ENCODE peak calls at places on chromosome 21, in four cellular contexts. D, K, O and U are unnamed samples. For H3K9me3, the result is how much of the 10 kb centered on the place peaks cover.

GRCh38 chr21:20882462-20883415 is 115.5 kb upstream of the NCAM2 start:
- DNase-seq in D (no peak), K (no peak), O (peak), U (no peak)

GRCh38 chr21:17798796-17799195 is 20.4 kb downstream of the C21orf91 start:
- DNase-seq in D (no peak), K (no peak), O (no peak), U (no peak)

GRCh38 chr21:44907966-44908364 is 12.7 kb downstream of the ITGB2 start:
- DNase-seq in D (peak), K (no peak), O (peak), U (peak)

GRCh38 chr21:31284797-31285397 is 59.2 kb downstream of the TIAM1 start:
- DNase-seq in D (peak), K (peak), O (peak), U (no peak)

GRCh38 chr21:8991088-8991907 is 1530.1 kb upstream of the TPTE start:
- DNase-seq in D (peak), K (no peak), O (no peak), U (no peak)

GRCh38 chr21:43585924-43586411 is 73.3 kb downstream of the HSF2BP start:
- DNase-seq in D (peak), K (peak), O (peak), U (no peak)

GRCh38 chr21:31293986-31294385 is 50.1 kb downstream of the TIAM1 start:
- DNase-seq in D (peak), K (peak), O (peak), U (no peak)

GRCh38 chr21:33988237-33988835 is 72.7 kb upstream of the ATP5PO start:
- DNase-seq in D (no peak), K (no peak), O (no peak), U (no peak)

GRCh38 chr21:31557956-31558838 is 101.3 kb upstream of the SOD1 start:
- DNase-seq in D (peak), K (peak), O (peak), U (peak)

GRCh38 chr21:34202553-34203332 is 129.4 kb downstream of the MRPS6 start:
- DNase-seq in D (no peak), K (no peak), O (peak), U (peak)

GRCh38 chr21:44874497-44875331 is 1.2 kb upstream of the PTTG1IP start:
- DNase-seq in D (peak), K (peak), O (peak), U (peak)

GRCh38 chr21:45293214-45293725 is 5.6 kb upstream of the POFUT2 start:
- DNase-seq in D (peak), K (no peak), O (peak), U (peak)

GRCh38 chr21:14737922-14738321 is 191.8 kb upstream of the SAMSN1 start:
- DNase-seq in D (no peak), K (peak), O (peak), U (no peak)

GRCh38 chr21:42545745-42546144 is 32.1 kb downstream of the SLC37A1 start:
- DNase-seq in D (no peak), K (no peak), O (no peak), U (peak)

GRCh38 chr21:28922368-28922767 is 70.3 kb downstream of the LTN1 start:
- DNase-seq in D (no peak), K (no peak), O (no peak), U (no peak)

GRCh38 chr21:35508389-35508888 is 459.3 kb upstream of the RUNX1 start:
- DNase-seq in D (peak), K (peak), O (peak), U (peak)

GRCh38 chr21:33265664-33266049 is 510 bp upstream of the IL10RB start:
- DNase-seq in D (no peak), K (peak), O (no peak), U (peak)

GRCh38 chr21:34734696-34735095 is 65.9 kb downstream of the CLIC6 start:
- DNase-seq in D (no peak), K (peak), O (no peak), U (no peak)

GRCh38 chr21:31630062-31630711 is 29.3 kb upstream of the SOD1 start:
- DNase-seq in D (no peak), K (peak), O (peak), U (no peak)

GRCh38 chr21:34865922-34866271 is 183.2 kb downstream of the RUNX1 start:
- DNase-seq in D (no peak), K (no peak), O (no peak), U (no peak)

GRCh38 chr21:15224346-15225086 is 159.7 kb upstream of the NRIP1 start:
- DNase-seq in D (peak), K (peak), O (peak), U (no peak)

GRCh38 chr21:43864313-43864805 is 664 bp upstream of the AGPAT3 start:
- DNase-seq in D (no peak), K (peak), O (peak), U (peak)

GRCh38 chr21:42579456-42580075 is 65.9 kb downstream of the SLC37A1 start:
- DNase-seq in D (peak), K (no peak), O (no peak), U (no peak)

GRCh38 chr21:33169360-33169759 is 60.4 kb upstream of the IFNAR2 start:
- DNase-seq in D (no peak), K (no peak), O (no peak), U (no peak)

GRCh38 chr21:31180256-31181088 is 142.2 kb upstream of the KRTAP19-8 start:
- DNase-seq in D (peak), K (peak), O (peak), U (no peak)

GRCh38 chr21:43986544-43987451 is 25.3 kb upstream of the TRAPPC10 start:
- DNase-seq in D (peak), K (no peak), O (no peak), U (no peak)

GRCh38 chr21:42565886-42566523 is 52.4 kb downstream of the SLC37A1 start:
- DNase-seq in D (peak), K (no peak), O (no peak), U (peak)

GRCh38 chr21:35457097-35457496 is 408.0 kb upstream of the RUNX1 start:
- DNase-seq in D (no peak), K (no peak), O (no peak), U (no peak)

GRCh38 chr21:43926196-43926595 is 61.2 kb downstream of the AGPAT3 start:
- DNase-seq in D (peak), K (no peak), O (no peak), U (no peak)

GRCh38 chr21:25369524-25370300 is 237.6 kb downstream of the MRPL39 start:
- DNase-seq in D (peak), K (no peak), O (peak), U (no peak)

GRCh38 chr21:36207577-36208320 is 51.1 kb downstream of the DOP1B start:
- DNase-seq in D (no peak), K (peak), O (no peak), U (no peak)

GRCh38 chr21:37566790-37567725 is 200.5 kb downstream of the DYRK1A start:
- DNase-seq in D (no peak), K (no peak), O (peak), U (no peak)

GRCh38 chr21:17388226-17388625 is 124.6 kb upstream of the CXADR start:
- DNase-seq in D (no peak), K (no peak), O (no peak), U (no peak)

GRCh38 chr21:42614391-42614790 is 39.0 kb upstream of the PDE9A start:
- DNase-seq in D (no peak), K (peak), O (no peak), U (peak)

GRCh38 chr21:36068748-36069398 is 951 bp upstream of the CBR1 start:
- DNase-seq in D (no peak), K (no peak), O (no peak), U (no peak)

GRCh38 chr21:28793043-28793442 is 199.6 kb downstream of the LTN1 start:
- DNase-seq in D (no peak), K (no peak), O (peak), U (no peak)

GRCh38 chr21:41367598-41368360 is 6.0 kb downstream of the MX2 start:
- DNase-seq in D (no peak), K (no peak), O (peak), U (no peak)
- H3K4me3 ChIP-seq in D (no peak), K (no peak), O (no peak), U (no peak)

DNA sequence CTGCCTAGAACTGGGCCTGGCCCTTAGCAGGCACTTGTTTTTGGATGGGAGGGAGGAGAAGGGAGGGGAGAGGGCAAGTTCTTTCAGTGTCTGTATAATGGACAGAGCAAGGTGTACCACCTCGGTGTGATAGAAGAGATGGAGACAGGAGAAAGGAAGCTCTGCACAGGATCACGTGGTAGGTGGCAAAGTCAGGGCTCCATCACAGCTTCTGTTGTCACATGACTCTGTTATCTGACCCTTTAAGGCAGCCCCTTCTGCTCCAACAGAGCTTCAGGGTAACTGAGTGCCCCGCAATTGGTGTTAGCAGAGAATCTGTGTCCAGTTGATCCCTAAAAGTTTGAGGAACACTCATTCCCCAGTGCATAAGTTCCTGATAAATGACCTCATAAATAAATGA is 16.5 kb upstream of the ETS2 start:
- DNase-seq in D (no peak), K (no peak), O (no peak), U (no peak)
- H3K27ac ChIP-seq in D (no peak), K (no peak), O (no peak), U (no peak)

GRCh38 chr21:39079617-39080016 is 103.6 kb downstream of the PSMG1 start:
- DNase-seq in D (no peak), K (no peak), O (peak), U (peak)
- H3K9me3 ChIP-seq in D (under half), K (under half), O (under half), U (under half)

GRCh38 chr21:29939859-29940245 is at the start of gene GRIK1:
- DNase-seq in D (no peak), K (no peak), O (no peak), U (no peak)

GRCh38 chr21:29942033-29942432 is 2.2 kb upstream of the GRIK1 start:
- DNase-seq in D (no peak), K (no peak), O (no peak), U (no peak)

GRCh38 chr21:29940993-29941392 is 1.2 kb upstream of the GRIK1 start:
- DNase-seq in D (no peak), K (no peak), O (no peak), U (no peak)

GRCh38 chr21:29943885-29944284 is 4.1 kb upstream of the GRIK1 start:
- DNase-seq in D (no peak), K (no peak), O (no peak), U (no peak)

GRCh38 chr21:29938968-29939858 is 583 bp downstream of the GRIK1 start:
- DNase-seq in D (peak), K (no peak), O (peak), U (no peak)
- H3K4me3 ChIP-seq in D (peak), K (peak), O (peak), U (no peak)

DNA sequence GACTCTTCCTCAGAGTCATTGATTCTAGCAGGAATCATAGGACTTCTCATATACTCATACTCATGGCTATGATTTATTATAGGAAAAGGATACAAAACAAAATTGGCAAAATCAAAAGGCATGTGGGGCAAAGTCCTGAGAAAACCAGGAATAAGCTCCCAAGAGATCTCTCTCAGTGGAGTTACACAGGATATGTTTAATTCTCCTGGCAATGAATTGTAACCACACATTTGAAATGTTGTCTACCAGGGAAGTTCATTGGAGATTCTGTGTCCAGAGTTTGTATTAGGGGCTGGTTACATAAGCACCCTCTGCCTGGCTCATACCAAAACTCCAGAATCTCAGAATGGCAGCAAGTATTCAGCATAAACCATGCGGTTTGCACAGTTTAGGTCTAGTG is 63.9 kb downstream of the ADAMTS1 start:
- DNase-seq in D (no peak), K (no peak), O (no peak), U (no peak)
- H3K27ac ChIP-seq in D (no peak), K (no peak), O (no peak), U (no peak)

GRCh38 chr21:27693376-27693775 is 726.5 kb upstream of the ADAMTS5 start:
- DNase-seq in D (peak), K (peak), O (peak), U (no peak)
- H3K9me3 ChIP-seq in D (under half), K (under half), O (under half), U (under half)

GRCh38 chr21:41025057-41025390 is 142.9 kb upstream of the BACE2 start:
- DNase-seq in D (no peak), K (no peak), O (no peak), U (no peak)
- H3K4me3 ChIP-seq in D (no peak), K (no peak), O (no peak), U (no peak)